ENCODE peak calls at places on chromosomes 1 and 21, in ten cellular contexts. G, A, H, M, Z, P, Y, I, N and O are unnamed samples.

GRCh38 chr1:205596876-205597275 is 34.9 kb downstream of the ELK4 start:
- DNase-seq in N (no peak), I (peak; percentile 20), Y (peak; percentile 31), G (no peak), Z (no peak), M (no peak), P (no peak), A (no peak), H (no peak), O (no peak)

GRCh38 chr1:31297273-31298247 is 728 bp downstream of the ZCCHC17 start:
- DNase-seq in N (peak; percentile 28), H (peak; percentile 30), A (peak; percentile 65), G (no peak), Y (peak; percentile 13), M (no peak), Z (peak; percentile 37), I (no peak), P (no peak), O (no peak)

GRCh38 chr1:98991127-98992003 is 13.3 kb downstream of the PLPPR5 start:
- DNase-seq in I (no peak), A (peak; percentile 56), H (peak; percentile 73), Y (peak; percentile 25), N (peak; percentile 18), G (no peak), M (no peak), Z (peak; percentile 93), P (no peak), O (no peak)

GRCh38 chr1:24077278-24077978 is 34.5 kb downstream of the MYOM3 start:
- DNase-seq in M (no peak), A (no peak), I (no peak), P (no peak), Z (no peak), G (peak; percentile 57), N (no peak), H (no peak), Y (no peak), O (no peak)

GRCh38 chr1:7042322-7043231 is 257.3 kb downstream of the CAMTA1 start:
- DNase-seq in Z (peak; percentile 57), H (peak; percentile 46), G (no peak), N (peak; percentile 44), P (no peak), I (no peak), M (no peak), Y (peak; percentile 40), A (peak; percentile 65), O (peak; percentile 32)

GRCh38 chr1:9426291-9426711 is 113.0 kb upstream of the SLC25A33 start:
- DNase-seq in I (no peak), Y (peak; percentile 99), P (no peak), G (peak; percentile 68), M (no peak), H (peak; percentile 22), Z (no peak), A (no peak), N (no peak), O (peak; percentile 30)

GRCh38 chr1:10471411-10472219 is 714 bp downstream of the DFFA start:
- DNase-seq in Y (no peak), P (no peak), N (no peak), I (no peak), A (no peak), Z (peak; percentile 33), M (no peak), G (no peak), H (peak; percentile 52), O (no peak)

GRCh38 chr1:34549199-34549598 is 205.6 kb upstream of the GJB5 start:
- DNase-seq in A (no peak), G (no peak), P (no peak), M (no peak), N (peak; percentile 62), Z (no peak), I (no peak), H (no peak), Y (peak; percentile 4), O (no peak)

GRCh38 chr1:84344286-84344685 is 42.8 kb downstream of the SAMD13 start:
- DNase-seq in P (no peak), Y (no peak), Z (peak; percentile 78), N (no peak), I (no peak), A (no peak), G (no peak), H (no peak), M (no peak), O (no peak)

GRCh38 chr1:77230051-77230450 is 10.8 kb upstream of the PIGK start:
- DNase-seq in H (peak; percentile 2), N (no peak), I (no peak), M (no peak), A (no peak), G (no peak), P (no peak), Y (no peak), Z (peak; percentile 22), O (no peak)

GRCh38 chr21:26070822-26071425 is 99.6 kb downstream of the APP start:
- DNase-seq in G (no peak), Z (peak; percentile 45), I (peak; percentile 73), N (peak; percentile 30), H (peak; percentile 71), P (no peak), A (peak; percentile 87), Y (peak; percentile 38), M (peak; percentile 81), O (peak; percentile 66)

GRCh38 chr1:184118051-184118450 is 66.5 kb downstream of the TSEN15 start:
- DNase-seq in H (peak; percentile 96), I (no peak), Y (no peak), N (peak; percentile 26), M (no peak), P (no peak), G (no peak), Z (peak; percentile 99), A (peak; percentile 89), O (no peak)

GRCh38 chr21:28754127-28754611 is 238.5 kb downstream of the LTN1 start:
- DNase-seq in Z (peak; percentile 96), H (peak; percentile 98), P (no peak), G (peak; percentile 55), M (peak; percentile 82), Y (no peak), N (peak; percentile 56), A (peak; percentile 80), I (no peak), O (no peak)

GRCh38 chr1:184315254-184315653 is 71.6 kb upstream of the C1orf21 start:
- DNase-seq in Y (no peak), I (no peak), N (no peak), Z (peak; percentile 29), G (no peak), M (no peak), P (no peak), H (peak; percentile 61), A (peak; percentile 82), O (no peak)

GRCh38 chr1:240417317-240417716 is 194.6 kb downstream of the GREM2 start:
- DNase-seq in M (no peak), P (no peak), I (no peak), H (no peak), Z (peak; percentile 14), G (no peak), Y (no peak), N (no peak), A (peak; percentile 25), O (no peak)

GRCh38 chr1:161531986-161532875 is 7.9 kb downstream of the HSPA6 start:
- DNase-seq in A (peak; percentile 43), H (peak; percentile 43), Y (no peak), I (no peak), N (peak; percentile 16), G (no peak), P (no peak), Z (peak; percentile 41), M (no peak), O (no peak)

DNA sequence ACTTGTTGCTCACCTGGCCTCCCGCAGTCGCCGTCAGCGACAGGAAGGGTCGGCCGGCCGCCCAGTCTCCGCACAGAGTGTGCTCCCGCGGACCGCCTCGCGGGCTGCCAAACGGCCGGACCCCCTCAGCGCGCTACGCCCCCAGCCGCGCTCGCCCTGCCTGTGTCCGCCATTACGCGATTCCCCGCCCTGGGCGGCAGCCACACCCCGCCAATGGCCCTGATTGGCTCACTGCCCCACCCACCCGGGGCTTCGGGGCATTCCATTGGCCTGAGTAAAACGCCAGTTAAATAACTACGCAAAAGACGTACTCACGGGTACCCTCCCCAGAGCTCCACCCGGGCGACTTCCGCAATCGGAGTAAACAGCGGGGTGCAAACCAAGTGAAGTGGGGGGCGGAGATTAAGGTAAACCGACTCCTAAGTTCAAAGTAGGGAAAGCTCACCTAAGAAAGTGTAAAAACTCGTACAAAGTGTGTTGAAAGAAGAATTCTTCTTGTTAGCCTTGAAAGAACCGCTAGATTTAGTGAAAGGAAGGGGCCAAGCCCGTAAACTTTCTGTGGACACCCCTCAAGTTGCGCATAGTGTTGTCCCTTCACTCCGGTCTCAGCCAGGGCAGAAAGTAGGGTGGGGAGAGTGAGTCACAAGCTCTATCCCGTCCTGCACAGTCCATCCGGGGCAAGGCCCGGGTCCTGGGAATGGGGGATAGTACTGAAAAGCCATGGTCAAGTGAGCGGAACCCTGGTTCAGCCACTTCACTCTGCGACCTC is at the start of gene WASF2:
- DNase-seq in N (peak; percentile 98), H (peak; percentile 98), Y (peak; percentile 100), G (peak; percentile 97), M (peak; percentile 99), P (peak; percentile 97), Z (peak; percentile 96), A (peak; percentile 99), I (peak; percentile 99), O (peak; percentile 98)
- H3K4me1 ChIP-seq in N (peaks cover 8% of the 10 kb centered on the region), H (peaks cover 14% of the 10 kb centered on the region), Y (peaks cover 45% of the 10 kb centered on the region), G (peaks cover 37% of the 10 kb centered on the region), M (peaks cover 57% of the 10 kb centered on the region), P (peaks cover 52% of the 10 kb centered on the region), Z (peaks cover 6% of the 10 kb centered on the region), A (peaks cover 34% of the 10 kb centered on the region), I (peaks cover 51% of the 10 kb centered on the region), O (peaks cover 18% of the 10 kb centered on the region)

GRCh38 chr1:228084797-228085196 is 2.3 kb downstream of the ARF1 start:
- DNase-seq in I (no peak), A (no peak), H (no peak), G (peak; percentile 28), P (no peak), Z (no peak), N (no peak), M (no peak), Y (no peak), O (no peak)
- H3K4me1 ChIP-seq in I (peaks cover 76% of the 10 kb centered on the region), A (peaks cover 60% of the 10 kb centered on the region), H (peaks cover 59% of the 10 kb centered on the region), G (peaks cover 79% of the 10 kb centered on the region), P (peaks cover 71% of the 10 kb centered on the region), Z (peaks cover 29% of the 10 kb centered on the region), N (peaks cover 56% of the 10 kb centered on the region), M (peaks cover 78% of the 10 kb centered on the region), Y (peaks cover 54% of the 10 kb centered on the region), O (peaks cover 65% of the 10 kb centered on the region)

DNA sequence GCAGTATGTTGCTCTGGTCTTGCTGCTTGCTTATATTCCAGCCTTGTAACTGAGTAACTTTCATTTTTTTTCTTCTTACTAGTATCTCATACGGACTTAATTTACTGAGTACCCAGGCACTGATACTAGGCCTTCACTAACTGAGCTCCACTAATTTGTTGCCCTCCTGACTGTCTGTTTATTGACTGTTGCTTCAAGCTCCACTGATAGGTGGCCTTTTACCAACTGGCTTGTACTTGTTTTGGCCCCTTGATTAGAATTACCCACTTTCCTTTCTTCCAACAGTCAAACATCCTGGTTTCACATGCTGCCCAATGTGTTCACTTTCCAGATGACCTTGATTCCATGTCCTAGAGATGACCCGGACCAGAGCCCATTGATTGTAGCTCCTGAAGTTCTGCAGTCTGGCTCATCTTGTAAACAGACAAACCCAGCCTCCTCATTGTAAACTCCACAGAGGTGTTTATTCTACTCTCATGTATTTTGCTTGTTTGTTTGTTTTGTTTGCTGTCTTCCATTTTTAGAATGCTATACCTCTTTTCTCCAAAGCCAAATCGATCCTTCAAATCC is 27.7 kb downstream of the RGS1 start:
- DNase-seq in Z (no peak), H (no peak), A (no peak), N (no peak), I (no peak), Y (no peak), P (no peak), G (no peak), M (no peak), O (no peak)
- H3K4me1 ChIP-seq in Z (no peaks in the 10 kb centered on the region), H (no peaks in the 10 kb centered on the region), A (peaks cover 5% of the 10 kb centered on the region), N (no peaks in the 10 kb centered on the region), I (peaks cover 2% of the 10 kb centered on the region), Y (peaks cover 20% of the 10 kb centered on the region), P (peaks cover 11% of the 10 kb centered on the region), G (peaks cover 7% of the 10 kb centered on the region), M (peaks cover 6% of the 10 kb centered on the region), O (no peaks in the 10 kb centered on the region)

GRCh38 chr1:212600071-212600915 is 8.3 kb upstream of the ATF3 start:
- DNase-seq in H (no peak), I (no peak), P (no peak), N (no peak), M (no peak), Z (no peak), G (no peak), Y (no peak), A (no peak), O (no peak)
- H3K4me1 ChIP-seq in H (peaks cover 7% of the 10 kb centered on the region), I (peaks cover 17% of the 10 kb centered on the region), P (peaks cover 13% of the 10 kb centered on the region), N (peaks cover 12% of the 10 kb centered on the region), M (peaks cover 9% of the 10 kb centered on the region), Z (peaks cover 6% of the 10 kb centered on the region), G (peaks cover 4% of the 10 kb centered on the region), Y (no peaks in the 10 kb centered on the region), A (peaks cover 9% of the 10 kb centered on the region), O (peaks cover 10% of the 10 kb centered on the region)